ENCODE peak calls at places on chromosomes 7 and 10, in ten cellular contexts. S, T, I, G, F, V, A, Y, L and X are unnamed samples.

GRCh38 chr7:93092757-93093370 is 24.9 kb downstream of the SAMD9 start:
- DNase-seq in S (peak), T (peak), I (no peak), G (no peak), F (no peak), V (peak), A (no peak), Y (peak), L (no peak), X (no peak)

GRCh38 chr7:151175047-151175792 is 7.7 kb upstream of the GBX1 start:
- DNase-seq in S (no peak), T (no peak), I (no peak), G (no peak), F (no peak), V (no peak), A (no peak), Y (no peak), L (no peak), X (no peak)

GRCh38 chr10:68861253-68861652 is 33.9 kb downstream of the STOX1 start:
- DNase-seq in S (peak), T (no peak), I (no peak), G (no peak), F (no peak), V (no peak), A (no peak), Y (no peak), L (no peak), X (no peak)

GRCh38 chr7:88306590-88307048 is at the start of gene STEAP4:
- DNase-seq in S (peak), T (no peak), I (peak), G (peak), F (peak), V (peak), A (peak), Y (peak), L (peak), X (peak)

GRCh38 chr7:111784971-111785575 is 222.8 kb upstream of the IMMP2L start:
- DNase-seq in S (no peak), T (no peak), I (no peak), G (no peak), F (no peak), V (no peak), A (no peak), Y (no peak), L (no peak), X (no peak)

GRCh38 chr7:113100091-113100723 is 13.6 kb upstream of the GPR85 start:
- DNase-seq in S (peak), T (no peak), I (peak), G (no peak), F (no peak), V (no peak), A (no peak), Y (peak), L (no peak), X (no peak)

GRCh38 chr7:3589756-3590155 is 288.7 kb downstream of the SDK1 start:
- DNase-seq in S (no peak), T (no peak), I (no peak), G (no peak), F (peak), V (no peak), A (no peak), Y (no peak), L (no peak), X (peak)

GRCh38 chr10:114350751-114351150 is 53.6 kb downstream of the AFAP1L2 start:
- DNase-seq in S (no peak), T (no peak), I (no peak), G (no peak), F (no peak), V (peak), A (no peak), Y (no peak), L (no peak), X (no peak)

GRCh38 chr10:10996966-10997620 is 20.6 kb upstream of the CELF2 start:
- DNase-seq in S (no peak), T (no peak), I (no peak), G (no peak), F (no peak), V (no peak), A (no peak), Y (no peak), L (no peak), X (no peak)

GRCh38 chr10:101952196-101952595 is 103.8 kb downstream of the ARMH3 start:
- DNase-seq in S (no peak), T (no peak), I (no peak), G (no peak), F (no peak), V (no peak), A (no peak), Y (peak), L (no peak), X (no peak)

GRCh38 chr10:72846225-72846624 is 47.3 kb upstream of the OIT3 start:
- DNase-seq in S (peak), T (peak), I (no peak), G (no peak), F (peak), V (no peak), A (no peak), Y (peak), L (no peak), X (peak)

GRCh38 chr10:30804478-30805055 is 175.0 kb upstream of the LYZL2 start:
- DNase-seq in S (no peak), T (no peak), I (peak), G (no peak), F (no peak), V (no peak), A (no peak), Y (no peak), L (peak), X (no peak)

GRCh38 chr7:135160098-135160857 is 10.2 kb downstream of the CYREN start:
- DNase-seq in S (peak), T (no peak), I (no peak), G (no peak), F (no peak), V (no peak), A (no peak), Y (peak), L (no peak), X (no peak)

GRCh38 chr7:136405931-136406777 is 429.0 kb upstream of the MTPN start:
- DNase-seq in S (peak), T (peak), I (no peak), G (peak), F (peak), V (peak), A (no peak), Y (peak), L (peak), X (no peak)

GRCh38 chr10:92550924-92551323 is 23.0 kb downstream of the IDE start:
- DNase-seq in S (no peak), T (no peak), I (no peak), G (no peak), F (no peak), V (no peak), A (no peak), Y (no peak), L (no peak), X (no peak)

GRCh38 chr7:124992881-124993562 is 63.4 kb upstream of the POT1 start:
- DNase-seq in S (peak), T (peak), I (no peak), G (no peak), F (peak), V (no peak), A (no peak), Y (peak), L (no peak), X (peak)

GRCh38 chr10:119370972-119371703 is 163.8 kb downstream of the GRK5 start:
- DNase-seq in S (peak), T (peak), I (peak), G (peak), F (no peak), V (no peak), A (peak), Y (peak), L (peak), X (no peak)

GRCh38 chr7:39733881-39734571 is 110.7 kb downstream of the RALA start:
- DNase-seq in S (peak), T (peak), I (no peak), G (no peak), F (peak), V (peak), A (no peak), Y (peak), L (no peak), X (no peak)

GRCh38 chr10:48609899-48610584 is 5.2 kb upstream of the ARHGAP22 start:
- DNase-seq in S (no peak), T (no peak), I (no peak), G (no peak), F (no peak), V (no peak), A (no peak), Y (no peak), L (no peak), X (no peak)

GRCh38 chr10:10045765-10046028 is 972.0 kb upstream of the CELF2 start:
- DNase-seq in S (no peak), T (no peak), I (no peak), G (no peak), F (no peak), V (no peak), A (no peak), Y (no peak), L (no peak), X (no peak)

GRCh38 chr7:8490391-8490790 is 57.0 kb downstream of the NXPH1 start:
- DNase-seq in S (no peak), T (no peak), I (no peak), G (no peak), F (no peak), V (no peak), A (no peak), Y (no peak), L (no peak), X (no peak)

GRCh38 chr7:94042381-94042780 is 38.2 kb upstream of the BET1 start:
- DNase-seq in S (no peak), T (no peak), I (no peak), G (no peak), F (no peak), V (no peak), A (no peak), Y (no peak), L (no peak), X (no peak)

GRCh38 chr7:77328669-77329068 is 87.5 kb downstream of the GSAP start:
- DNase-seq in S (no peak), T (no peak), I (no peak), G (no peak), F (no peak), V (no peak), A (no peak), Y (peak), L (no peak), X (no peak)

GRCh38 chr10:84076540-84077195 is 62.6 kb upstream of the GHITM start:
- DNase-seq in S (peak), T (peak), I (no peak), G (no peak), F (no peak), V (peak), A (no peak), Y (peak), L (peak), X (no peak)

GRCh38 chr10:12656518-12657142 is 307.3 kb downstream of the CAMK1D start:
- DNase-seq in S (peak), T (peak), I (no peak), G (no peak), F (peak), V (peak), A (no peak), Y (peak), L (no peak), X (peak)

GRCh38 chr10:58773942-58774341 is 261.3 kb downstream of the BICC1 start:
- DNase-seq in S (no peak), T (no peak), I (no peak), G (no peak), F (no peak), V (no peak), A (no peak), Y (no peak), L (no peak), X (no peak)

GRCh38 chr7:130140551-130141160 is 64.5 kb downstream of the TMEM209 start:
- DNase-seq in S (no peak), T (no peak), I (no peak), G (no peak), F (no peak), V (no peak), A (no peak), Y (no peak), L (no peak), X (no peak)

GRCh38 chr10:44831581-44831980 is 79.6 kb upstream of the TMEM72 start:
- DNase-seq in S (no peak), T (no peak), I (no peak), G (no peak), F (no peak), V (no peak), A (no peak), Y (no peak), L (no peak), X (no peak)

GRCh38 chr10:11716704-11717103 is 25.5 kb upstream of the ECHDC3 start:
- DNase-seq in S (no peak), T (no peak), I (no peak), G (no peak), F (no peak), V (no peak), A (no peak), Y (no peak), L (no peak), X (no peak)

GRCh38 chr10:78916227-78916626 is 152.5 kb upstream of the ZMIZ1 start:
- DNase-seq in S (no peak), T (no peak), I (no peak), G (no peak), F (no peak), V (no peak), A (peak), Y (no peak), L (no peak), X (no peak)

GRCh38 chr7:134515569-134516468 is 11.5 kb upstream of the AKR1B10 start:
- DNase-seq in S (peak), T (peak), I (no peak), G (peak), F (peak), V (no peak), A (no peak), Y (peak), L (no peak), X (peak)

GRCh38 chr7:2460188-2460587 is 16.0 kb downstream of the GRIFIN start:
- DNase-seq in S (no peak), T (no peak), I (no peak), G (no peak), F (no peak), V (no peak), A (no peak), Y (no peak), L (no peak), X (no peak)

GRCh38 chr10:69348824-69349541 is 67.7 kb downstream of the TACR2 start:
- DNase-seq in S (peak), T (peak), I (no peak), G (peak), F (peak), V (no peak), A (no peak), Y (peak), L (peak), X (peak)

GRCh38 chr7:54904986-54905385 is 113.8 kb upstream of the EGFR start:
- DNase-seq in S (no peak), T (no peak), I (no peak), G (no peak), F (no peak), V (no peak), A (no peak), Y (no peak), L (no peak), X (no peak)

GRCh38 chr7:2215851-2216250 is 16.9 kb downstream of the MAD1L1 start:
- DNase-seq in S (no peak), T (no peak), I (no peak), G (no peak), F (no peak), V (no peak), A (no peak), Y (no peak), L (no peak), X (no peak)

DNA sequence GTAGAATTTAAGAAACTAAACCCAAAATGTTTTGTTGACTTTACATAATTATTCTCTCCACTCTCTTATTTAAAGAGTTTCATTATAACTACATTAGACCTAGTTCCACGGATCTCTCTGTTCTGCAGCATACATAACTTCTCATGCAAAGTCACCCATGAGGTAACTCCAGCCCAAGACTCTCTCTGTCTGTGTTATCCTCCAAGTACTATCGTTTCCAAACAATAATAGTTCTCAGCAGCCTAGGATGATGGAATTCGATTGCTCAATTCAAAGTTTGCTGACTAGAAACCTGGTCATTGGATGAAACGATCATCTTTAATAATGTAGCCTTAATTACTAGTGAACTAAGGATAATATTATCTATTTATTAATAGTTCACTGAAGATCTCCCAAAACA is 203.1 kb upstream of the PTN start:
- DNase-seq in S (peak), T (no peak), I (no peak), G (no peak), F (no peak), V (no peak), A (no peak), Y (peak), L (no peak), X (no peak)
- H3K27ac ChIP-seq in S (no peak), T (no peak), I (no peak), G (no peak), F (no peak), V (no peak), A (no peak), Y (no peak), L (no peak), X (no peak)

GRCh38 chr7:13106513-13106912 is 419.1 kb downstream of the ARL4A start:
- DNase-seq in S (no peak), T (no peak), I (no peak), G (no peak), F (no peak), V (no peak), A (no peak), Y (no peak), L (no peak), X (no peak)

GRCh38 chr7:13109201-13109600 is 421.8 kb downstream of the ARL4A start:
- DNase-seq in S (no peak), T (no peak), I (no peak), G (no peak), F (no peak), V (no peak), A (no peak), Y (no peak), L (no peak), X (no peak)

GRCh38 chr7:13110107-13110506 is 422.7 kb downstream of the ARL4A start:
- DNase-seq in S (no peak), T (no peak), I (no peak), G (no peak), F (no peak), V (no peak), A (no peak), Y (no peak), L (no peak), X (no peak)

GRCh38 chr7:13105209-13105608 is 417.8 kb downstream of the ARL4A start:
- DNase-seq in S (no peak), T (no peak), I (no peak), G (no peak), F (no peak), V (no peak), A (no peak), Y (no peak), L (no peak), X (no peak)

DNA sequence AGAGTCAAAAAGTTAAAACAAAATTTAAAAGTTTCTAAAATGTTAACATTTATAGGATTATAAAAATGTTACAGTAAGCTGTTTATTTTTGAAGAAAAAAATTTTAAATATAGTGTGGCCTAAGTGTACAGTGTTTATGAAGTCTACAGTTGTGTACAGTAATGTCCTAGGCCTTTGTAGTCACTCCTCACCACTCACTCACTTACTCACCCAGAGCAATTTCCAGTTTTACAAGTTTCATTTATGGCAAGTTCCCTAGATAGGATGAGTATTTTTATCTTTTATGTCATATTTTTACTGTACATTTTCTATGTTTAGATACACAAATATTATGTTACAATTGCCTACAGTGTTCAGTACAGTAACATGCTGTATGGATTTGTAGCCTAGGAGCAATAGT is 419.9 kb downstream of the ARL4A start:
- DNase-seq in S (no peak), T (no peak), I (no peak), G (no peak), F (no peak), V (no peak), A (no peak), Y (peak), L (no peak), X (peak)
- H3K27ac ChIP-seq in S (no peak), T (no peak), I (no peak), G (no peak), F (no peak), V (no peak), A (no peak), Y (no peak), L (no peak), X (peak)

DNA sequence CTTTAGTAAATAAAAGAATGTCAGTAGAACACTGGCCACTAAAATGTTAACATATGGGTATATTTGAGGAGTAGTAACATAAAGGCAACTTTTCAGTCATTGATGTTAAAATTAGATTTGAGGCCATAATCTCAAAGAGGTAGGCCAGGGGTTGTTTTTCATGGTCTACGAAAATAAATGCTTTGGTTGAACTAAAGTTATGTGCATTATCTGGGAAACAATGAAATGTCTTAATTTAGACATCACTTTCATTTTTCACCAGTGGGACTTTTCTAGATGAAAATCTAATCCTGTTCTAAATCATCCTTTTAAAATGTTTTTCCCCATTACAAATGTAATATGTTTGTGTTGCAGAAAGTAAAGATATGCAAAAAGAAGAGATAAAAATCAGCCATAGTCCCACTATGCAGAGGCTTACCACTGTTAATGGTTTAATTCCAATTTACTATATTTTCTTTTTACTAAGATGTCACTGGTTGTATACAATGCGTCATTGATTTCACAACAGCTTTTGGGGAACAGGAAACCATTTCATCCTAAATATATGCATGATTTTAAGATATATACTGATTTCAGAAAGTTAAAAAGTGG is 64.3 kb downstream of the ARID5B start:
- DNase-seq in S (no peak), T (no peak), I (no peak), G (no peak), F (no peak), V (no peak), A (no peak), Y (no peak), L (no peak), X (no peak)
- H3K27ac ChIP-seq in S (no peak), T (no peak), I (no peak), G (no peak), F (no peak), V (no peak), A (no peak), Y (no peak), L (no peak), X (no peak)

GRCh38 chr7:36391436-36392198 is 2.0 kb downstream of the ANLN start:
- DNase-seq in S (no peak), T (no peak), I (no peak), G (no peak), F (no peak), V (no peak), A (no peak), Y (peak), L (no peak), X (no peak)
- H3K27ac ChIP-seq in S (peak), T (no peak), I (no peak), G (no peak), F (no peak), V (no peak), A (no peak), Y (peak), L (no peak), X (peak)

GRCh38 chr10:664248-664647 is 25.2 kb downstream of the DIP2C start:
- DNase-seq in S (no peak), T (no peak), I (no peak), G (no peak), F (no peak), V (no peak), A (no peak), Y (no peak), L (no peak), X (no peak)

GRCh38 chr10:664893-665292 is 24.6 kb downstream of the DIP2C start:
- DNase-seq in S (no peak), T (no peak), I (no peak), G (no peak), F (no peak), V (no peak), A (no peak), Y (no peak), L (no peak), X (no peak)

GRCh38 chr10:663466-663751 is 26.1 kb downstream of the DIP2C start:
- DNase-seq in S (no peak), T (no peak), I (no peak), G (no peak), F (no peak), V (no peak), A (no peak), Y (no peak), L (no peak), X (no peak)

GRCh38 chr10:662686-663465 is 26.6 kb downstream of the DIP2C start:
- DNase-seq in S (no peak), T (no peak), I (no peak), G (no peak), F (no peak), V (no peak), A (no peak), Y (no peak), L (no peak), X (no peak)

DNA sequence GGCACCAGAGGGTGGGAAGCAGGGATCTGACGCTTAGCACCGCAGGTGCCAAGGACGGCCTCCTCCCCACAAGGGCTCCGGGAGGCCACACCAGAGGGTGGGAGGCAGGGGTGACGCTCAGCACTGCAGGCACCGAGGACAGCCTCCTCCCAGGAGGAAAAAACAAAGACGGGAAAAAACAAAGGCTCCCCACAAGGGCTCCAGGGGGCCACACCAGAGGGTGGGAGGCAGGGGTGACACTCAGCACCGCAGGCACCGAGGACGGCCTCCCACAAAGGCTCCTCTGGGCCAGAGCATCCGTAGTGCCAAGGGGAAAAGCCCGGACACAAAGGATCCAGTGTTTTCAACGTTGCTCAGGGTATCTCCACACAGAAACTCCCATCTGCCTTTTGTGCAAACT is 25.6 kb downstream of the DIP2C start:
- DNase-seq in S (no peak), T (no peak), I (no peak), G (no peak), F (no peak), V (no peak), A (peak), Y (no peak), L (no peak), X (no peak)
- H3K27ac ChIP-seq in S (no peak), T (no peak), I (no peak), G (no peak), F (no peak), V (no peak), A (no peak), Y (no peak), L (no peak), X (no peak)